ENCODE peak calls at places on chromosomes 11 and 22, in five cellular contexts. N is NT2/D1, P is HepG2, K is H1, Y is GM12878. W is an unnamed sample.

GRCh38 chr11:45483361-45483760 is 182.1 kb downstream of the CHST1 start:
- DNase-seq in Y (no peak), N (no peak), K (no peak), P (no peak), W (no peak)

GRCh38 chr11:67352546-67353316 is 615 bp downstream of the POLD4 start:
- DNase-seq in P (peak; percentile 20), K (no peak), Y (no peak), N (no peak), W (no peak)

GRCh38 chr11:122418032-122418431 is 237.5 kb upstream of the UBASH3B start:
- DNase-seq in Y (no peak), K (no peak), N (no peak), P (no peak), W (no peak)

GRCh38 chr11:95445746-95446333 is 214.8 kb upstream of the SESN3 start:
- DNase-seq in K (no peak), P (no peak), Y (no peak), N (no peak), W (no peak)

GRCh38 chr11:2272241-2272945 is 2.0 kb upstream of the ASCL2 start:
- DNase-seq in N (no peak), Y (no peak), P (no peak), K (peak; percentile 45), W (no peak)

GRCh38 chr11:89521294-89521693 is 30.1 kb upstream of the NOX4 start:
- DNase-seq in N (no peak), P (no peak), Y (no peak), K (no peak), W (no peak)

GRCh38 chr11:69898123-69898522 is 78.9 kb upstream of the FGF3 start:
- DNase-seq in K (no peak), P (no peak), N (no peak), Y (no peak), W (no peak)

GRCh38 chr11:39365809-39366436 is 2093.5 kb downstream of the LRRC4C start:
- DNase-seq in K (no peak), Y (no peak), P (no peak), N (peak; percentile 35), W (no peak)

GRCh38 chr11:71580057-71581003 is 2.3 kb downstream of the KRTAP5-11 start:
- DNase-seq in Y (no peak), P (peak; percentile 58), N (peak; percentile 18), K (no peak), W (peak; percentile 69)

GRCh38 chr11:10181811-10182210 is 112.2 kb downstream of the SBF2 start:
- DNase-seq in K (no peak), Y (no peak), P (peak; percentile 32), N (no peak), W (no peak)

GRCh38 chr11:79121351-79121750 is 319.5 kb downstream of the TENM4 start:
- DNase-seq in P (no peak), Y (no peak), K (no peak), N (no peak), W (no peak)

GRCh38 chr11:72812604-72812967 is 1.6 kb upstream of the ATG16L2 start:
- DNase-seq in N (no peak), K (no peak), P (no peak), Y (no peak), W (no peak)

GRCh38 chr11:15775051-15775541 is 581.2 kb downstream of the SOX6 start:
- DNase-seq in P (no peak), K (no peak), N (no peak), Y (no peak), W (no peak)

GRCh38 chr22:41917375-41917905 is 2.6 kb upstream of the SHISA8 start:
- DNase-seq in K (no peak), N (no peak), Y (no peak), P (no peak), W (no peak)

GRCh38 chr22:30036656-30037055 is 43.6 kb upstream of the HORMAD2 start:
- DNase-seq in K (no peak), N (no peak), Y (no peak), P (peak; percentile 23), W (no peak)

GRCh38 chr22:39958916-39959639 is 1.1 kb upstream of the TMA7B start:
- DNase-seq in Y (no peak), K (peak; percentile 57), P (no peak), N (no peak), W (no peak)

GRCh38 chr11:44096360-44097188 is 1.1 kb downstream of the EXT2 start:
- DNase-seq in N (no peak), Y (no peak), P (no peak), K (no peak), W (no peak)
- TF ChIP-seq SUZ12 in N (no peak), Y (no peak), P (no peak), K (no peak), W (no peak)

GRCh38 chr11:57426754-57427691 is at the start of gene SLC43A3:
- DNase-seq in Y (peak; percentile 41), K (peak; percentile 83), P (peak; percentile 19), N (peak; percentile 38), W (no peak)
- TF ChIP-seq SUZ12 in Y (no peak), K (no peak), P (no peak), N (no peak), W (no peak)

GRCh38 chr11:119316017-119316728 is 757 bp downstream of the MCAM start:
- DNase-seq in Y (no peak), K (no peak), N (no peak), P (no peak), W (no peak)
- TF ChIP-seq SUZ12 in Y (peak; percentile 37), K (peak; percentile 74), N (no peak), P (no peak), W (no peak)

GRCh38 chr22:46546466-46547178 is 9.2 kb upstream of the CELSR1 start:
- DNase-seq in N (no peak), K (no peak), Y (no peak), P (no peak), W (no peak)

GRCh38 chr22:46547179-46547882 is 9.9 kb upstream of the CELSR1 start:
- DNase-seq in K (no peak), P (no peak), N (no peak), Y (no peak), W (no peak)

GRCh38 chr22:46549971-46550641 is 12.7 kb upstream of the CELSR1 start:
- DNase-seq in K (no peak), N (no peak), P (no peak), Y (no peak), W (no peak)

GRCh38 chr22:46549565-46549840 is 12.1 kb upstream of the CELSR1 start:
- DNase-seq in N (no peak), P (no peak), Y (no peak), K (no peak), W (no peak)

DNA sequence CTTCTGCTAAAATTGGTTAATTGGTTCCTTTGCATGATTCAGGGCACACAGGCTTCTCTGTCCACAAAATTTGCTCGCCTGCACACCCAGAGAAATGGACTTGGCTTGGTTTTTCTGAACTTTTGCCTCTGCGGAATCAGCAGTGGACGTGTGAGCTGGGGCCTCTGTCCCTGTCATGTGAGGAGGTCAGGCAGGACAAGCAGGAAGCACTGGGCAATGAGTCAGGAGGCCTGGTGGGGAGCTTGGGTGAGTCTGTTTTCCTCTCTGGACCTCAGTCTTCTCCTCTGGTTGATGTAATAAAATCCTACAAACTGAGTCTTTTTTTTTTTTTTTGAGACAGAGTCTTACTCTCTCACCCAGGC is 10.4 kb upstream of the CELSR1 start:
- DNase-seq in K (no peak), P (peak; percentile 58), Y (no peak), N (no peak), W (no peak)
- TF ChIP-seq SUZ12 in K (no peak), P (no peak), Y (no peak), N (no peak), W (no peak)

DNA sequence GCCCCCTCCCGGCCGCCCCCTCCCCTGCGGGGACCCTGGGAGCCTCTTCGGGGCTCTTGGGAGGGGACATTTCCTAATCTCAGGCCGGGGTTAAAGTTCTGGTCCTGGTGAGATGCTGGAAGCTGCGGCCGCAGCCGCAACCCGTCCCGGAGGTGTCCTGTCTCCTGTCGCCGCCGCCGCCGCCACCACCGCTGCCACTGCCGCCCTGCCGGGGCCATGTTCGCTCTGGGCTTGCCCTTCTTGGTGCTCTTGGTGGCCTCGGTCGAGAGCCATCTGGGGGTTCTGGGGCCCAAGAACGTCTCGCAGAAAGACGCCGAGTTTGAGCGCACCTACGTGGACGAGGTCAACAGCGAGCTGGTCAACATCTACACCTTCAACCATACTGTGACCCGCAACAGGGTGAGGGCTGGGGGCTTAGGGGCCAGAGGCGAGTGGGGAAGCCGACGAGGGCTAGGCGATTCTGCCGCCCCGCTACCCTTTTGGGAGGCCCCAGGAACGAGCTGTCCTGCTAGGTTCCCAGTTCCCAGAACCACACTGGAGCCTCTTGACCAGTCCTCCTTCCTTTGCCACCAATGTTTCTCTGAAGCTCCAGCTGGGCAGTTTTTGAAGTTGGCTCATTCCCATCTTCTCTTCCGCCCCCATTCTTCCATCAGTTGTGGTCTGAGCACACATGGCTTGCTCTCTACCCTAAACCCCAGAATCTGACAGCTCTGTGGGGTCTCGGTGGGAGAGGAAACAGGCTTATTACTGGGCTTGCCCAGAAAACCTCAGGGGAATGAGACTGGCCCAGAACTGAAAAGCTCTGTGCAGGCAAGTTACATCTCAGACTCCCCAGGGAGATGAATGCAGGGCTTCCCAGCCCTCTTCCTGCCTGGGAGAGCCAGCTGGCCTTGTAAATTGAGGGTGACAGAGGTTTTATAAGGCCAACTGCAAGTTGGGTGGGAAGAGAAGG is 781 bp downstream of the SIDT2 start:
- DNase-seq in K (no peak), N (no peak), Y (peak; percentile 45), P (no peak), W (peak; percentile 34)
- TF ChIP-seq SUZ12 in K (no peak), N (no peak), Y (no peak), P (no peak), W (no peak)

GRCh38 chr11:12089473-12089872 is 20.9 kb upstream of the MICAL2 start:
- DNase-seq in N (no peak), P (no peak), Y (no peak), K (no peak), W (no peak)

GRCh38 chr11:12090761-12091261 is 19.6 kb upstream of the MICAL2 start:
- DNase-seq in Y (no peak), P (no peak), N (no peak), K (no peak), W (no peak)

GRCh38 chr11:12088531-12088930 is 21.9 kb upstream of the MICAL2 start:
- DNase-seq in N (no peak), K (no peak), P (no peak), Y (no peak), W (no peak)

GRCh38 chr11:12089041-12089440 is 21.3 kb upstream of the MICAL2 start:
- DNase-seq in K (no peak), Y (no peak), N (no peak), P (no peak), W (no peak)

DNA sequence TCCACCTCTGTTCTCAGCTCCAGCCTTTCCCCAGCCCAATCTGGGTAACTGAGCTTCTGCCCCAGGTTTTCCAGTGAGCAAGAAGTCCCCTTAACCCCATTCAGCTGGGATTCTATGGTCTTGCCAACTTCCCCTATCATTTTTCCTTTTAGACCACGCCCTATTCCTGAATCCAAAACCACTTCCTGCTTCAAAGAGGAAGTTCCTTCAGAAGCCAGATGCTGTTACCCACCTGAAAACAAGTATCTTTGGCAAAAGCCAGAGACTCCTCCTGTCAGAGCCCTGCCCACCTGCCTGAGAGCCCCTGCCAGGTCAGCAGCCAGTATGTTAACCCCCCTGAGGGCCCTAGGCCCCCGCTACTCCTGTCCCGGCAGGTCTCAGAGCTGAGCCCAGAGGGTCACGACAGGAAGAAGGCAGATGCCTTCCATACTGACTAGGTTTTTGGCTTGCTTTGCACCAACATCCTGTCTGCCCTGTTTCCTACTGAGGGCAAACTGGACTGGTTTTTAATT is 20.3 kb upstream of the MICAL2 start:
- DNase-seq in N (no peak), K (no peak), P (no peak), Y (no peak), W (no peak)
- TF ChIP-seq SUZ12 in N (no peak), K (no peak), P (no peak), Y (no peak), W (no peak)

GRCh38 chr11:117066959-117067358 is 31.3 kb downstream of the SIK3 start:
- DNase-seq in K (no peak), Y (no peak), N (no peak), P (no peak), W (no peak)
- TF ChIP-seq SUZ12 in K (no peak), Y (no peak), N (no peak), P (no peak), W (no peak)

W was measured in HEK293T.